ENCODE peak calls at places on chromosomes 6 and 20, in four cellular contexts. U is nephron progenitor cell, S is adrenal gland, Q is H54. V is an unnamed sample.

GRCh38 chr6:35583893-35584688 is 71.4 kb upstream of the TULP1 start:
- DNase-seq in U (peak), S (peak), Q (no peak), V (peak)

GRCh38 chr6:137772541-137773289 is 94.3 kb upstream of the TNFAIP3 start:
- DNase-seq in U (no peak), S (no peak), Q (no peak), V (no peak)

GRCh38 chr6:151842816-151843215 is 35.3 kb downstream of the ESR1 start:
- DNase-seq in U (no peak), S (no peak), Q (no peak), V (no peak)

GRCh38 chr20:58286729-58287128 is 22.8 kb upstream of the RAB22A start:
- DNase-seq in U (no peak), S (no peak), Q (no peak), V (no peak)

GRCh38 chr6:148746363-148747144 is at the start of gene UST:
- DNase-seq in U (peak), S (peak), Q (peak), V (peak)

GRCh38 chr6:87897581-87898147 is 150.0 kb upstream of the SPACA1 start:
- DNase-seq in U (no peak), S (no peak), Q (no peak), V (no peak)

GRCh38 chr20:10679269-10679668 is 5.5 kb upstream of the JAG1 start:
- DNase-seq in U (no peak), S (no peak), Q (no peak), V (no peak)

GRCh38 chr20:25285091-25285647 is 37.3 kb downstream of the PYGB start:
- DNase-seq in U (no peak), S (peak), Q (no peak), V (no peak)

GRCh38 chr6:44009425-44010321 is 117.6 kb downstream of the MRPL14 start:
- DNase-seq in U (no peak), S (peak), Q (no peak), V (no peak)

GRCh38 chr6:99434702-99435530 is 9.8 kb upstream of the PNISR start:
- DNase-seq in U (no peak), S (no peak), Q (no peak), V (no peak)

GRCh38 chr6:23243858-23244257 is 674.5 kb downstream of the HDGFL1 start:
- DNase-seq in U (no peak), S (no peak), Q (no peak), V (no peak)

GRCh38 chr6:134517145-134517658 is 199.3 kb upstream of the SGK1 start:
- DNase-seq in U (peak), S (peak), Q (peak), V (no peak)

GRCh38 chr20:57600324-57601210 is 19.7 kb downstream of the ZBP1 start:
- DNase-seq in U (no peak), S (no peak), Q (no peak), V (no peak)